ENCODE peak calls at places on chromosomes 5 and 9, in five cellular contexts. T is mucosa of descending colon, L is DND-41, Q is PC-3, K is tibial artery. C is an unnamed sample.

GRCh38 chr5:148014276-148014675 is 49.5 kb upstream of the SPINK5 start:
- DNase-seq in T (no peak), L (no peak), Q (peak; percentile 45), K (no peak), C (no peak)

GRCh38 chr5:59837071-59837470 is 56.5 kb downstream of the PDE4D start:
- DNase-seq in T (no peak), L (no peak), Q (no peak), K (no peak), C (no peak)

GRCh38 chr9:99221623-99222415 is at the start of the genes ALG2 and SEC61B:
- DNase-seq in T (peak; percentile 93), L (peak; percentile 91), Q (peak; percentile 79), K (peak; percentile 93), C (peak; percentile 96)

GRCh38 chr9:133496901-133497411 is 18.1 kb upstream of the SLC2A6 start:
- DNase-seq in T (no peak), L (no peak), Q (no peak), K (no peak), C (no peak)

GRCh38 chr9:122379340-122379739 is 8.5 kb downstream of the PTGS1 start:
- DNase-seq in T (no peak), L (no peak), Q (no peak), K (no peak), C (peak; percentile 43)

GRCh38 chr5:87076931-87077330 is 190.8 kb upstream of the RASA1 start:
- DNase-seq in T (no peak), L (no peak), Q (peak; percentile 87), K (no peak), C (no peak)

GRCh38 chr9:12859704-12860251 is 85.0 kb downstream of the LURAP1L start:
- DNase-seq in T (no peak), L (no peak), Q (peak; percentile 90), K (no peak), C (no peak)

GRCh38 chr5:177369913-177370487 is 12.3 kb downstream of the RGS14 start:
- DNase-seq in T (no peak), L (no peak), Q (no peak), K (no peak), C (no peak)

GRCh38 chr5:52810426-52810825 is 22.7 kb downstream of the ITGA1 start:
- DNase-seq in T (no peak), L (no peak), Q (no peak), K (no peak), C (no peak)

GRCh38 chr5:143436871-143437270 is 33.4 kb upstream of the NR3C1 start:
- DNase-seq in T (no peak), L (no peak), Q (peak; percentile 66), K (no peak), C (no peak)

GRCh38 chr5:113663879-113664278 is 150.4 kb downstream of the YTHDC2 start:
- DNase-seq in T (peak; percentile 55), L (peak; percentile 37), Q (peak; percentile 69), K (peak; percentile 39), C (peak; percentile 37)

GRCh38 chr5:124212949-124213348 is 533.5 kb downstream of the ZNF608 start:
- DNase-seq in T (no peak), L (no peak), Q (no peak), K (no peak), C (no peak)

GRCh38 chr9:4069457-4070162 is 230.3 kb downstream of the GLIS3 start:
- DNase-seq in T (no peak), L (no peak), Q (no peak), K (no peak), C (no peak)

DNA sequence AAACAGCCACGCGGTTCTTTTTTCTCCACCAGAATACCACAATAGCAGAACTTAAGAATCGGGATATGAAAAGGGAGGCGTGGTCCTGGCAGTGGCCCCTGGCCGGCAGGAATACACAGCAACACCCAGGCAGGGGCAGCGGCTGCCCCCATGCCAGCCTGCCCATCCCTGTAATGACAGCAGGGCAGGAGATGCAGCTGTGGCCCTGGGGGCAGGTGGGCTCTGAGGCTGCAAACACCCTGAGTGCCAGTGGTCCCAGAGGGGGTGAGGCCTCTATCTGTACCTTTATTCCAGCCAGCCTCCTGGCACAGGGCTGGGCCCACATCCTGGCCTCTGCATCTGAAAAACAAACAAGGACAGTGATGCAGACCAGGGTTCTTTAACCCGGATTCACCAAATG is 12.4 kb downstream of the DIPK1B start:
- DNase-seq in T (no peak), L (no peak), Q (no peak), K (no peak), C (no peak)
- H3K4me1 ChIP-seq in T (peaks cover 20% of the 10 kb centered on the region), L (peaks cover 33% of the 10 kb centered on the region), Q (peaks cover 25% of the 10 kb centered on the region), K (no peaks in the 10 kb centered on the region), C (peaks cover 32% of the 10 kb centered on the region)

DNA sequence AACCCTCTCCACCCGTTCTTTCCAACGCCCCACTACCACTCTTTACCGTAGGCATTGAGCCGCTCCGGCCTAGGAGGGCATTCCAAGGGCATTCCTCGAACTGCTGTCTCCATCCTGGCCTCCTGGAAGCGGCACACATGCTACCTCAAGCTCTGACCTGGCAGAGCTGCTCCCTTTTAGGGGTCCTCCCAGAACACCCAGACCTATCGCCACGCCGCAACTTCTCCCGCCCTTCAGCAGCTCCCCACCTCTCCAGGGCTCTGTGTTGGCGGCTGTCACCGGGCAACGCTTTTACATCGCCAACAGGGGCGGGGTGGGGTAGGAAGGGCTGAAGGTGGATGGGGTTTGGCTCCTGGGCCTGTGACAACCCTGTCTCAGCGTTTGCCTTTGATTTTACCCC is 4.6 kb upstream of the MYORG start:
- DNase-seq in T (peak; percentile 75), L (no peak), Q (no peak), K (no peak), C (peak; percentile 12)
- H3K4me3 ChIP-seq in T (no peak overlapping the region), L (no peak overlapping the region), Q (no peak overlapping the region), K (peak overlapping the region; percentile 55), C (peak overlapping the region; percentile 61)

GRCh38 chr5:6583049-6583880 is 49.6 kb downstream of the NSUN2 start:
- DNase-seq in T (peak; percentile 30), L (no peak), Q (no peak), K (no peak), C (no peak)
- TF ChIP-seq CTCF in T (no peak), L (no peak), Q (no peak), K (peak; percentile 44), C (no peak)

GRCh38 chr5:133996683-133997252 is 8.0 kb downstream of the VDAC1 start:
- DNase-seq in T (no peak), L (peak; percentile 31), Q (peak; percentile 26), K (no peak), C (peak; percentile 34)
- H3K4me1 ChIP-seq in T (peaks cover 29% of the 10 kb centered on the region), L (peaks cover 25% of the 10 kb centered on the region), Q (peaks cover 40% of the 10 kb centered on the region), K (peaks cover 5% of the 10 kb centered on the region), C (peaks cover 60% of the 10 kb centered on the region)

DNA sequence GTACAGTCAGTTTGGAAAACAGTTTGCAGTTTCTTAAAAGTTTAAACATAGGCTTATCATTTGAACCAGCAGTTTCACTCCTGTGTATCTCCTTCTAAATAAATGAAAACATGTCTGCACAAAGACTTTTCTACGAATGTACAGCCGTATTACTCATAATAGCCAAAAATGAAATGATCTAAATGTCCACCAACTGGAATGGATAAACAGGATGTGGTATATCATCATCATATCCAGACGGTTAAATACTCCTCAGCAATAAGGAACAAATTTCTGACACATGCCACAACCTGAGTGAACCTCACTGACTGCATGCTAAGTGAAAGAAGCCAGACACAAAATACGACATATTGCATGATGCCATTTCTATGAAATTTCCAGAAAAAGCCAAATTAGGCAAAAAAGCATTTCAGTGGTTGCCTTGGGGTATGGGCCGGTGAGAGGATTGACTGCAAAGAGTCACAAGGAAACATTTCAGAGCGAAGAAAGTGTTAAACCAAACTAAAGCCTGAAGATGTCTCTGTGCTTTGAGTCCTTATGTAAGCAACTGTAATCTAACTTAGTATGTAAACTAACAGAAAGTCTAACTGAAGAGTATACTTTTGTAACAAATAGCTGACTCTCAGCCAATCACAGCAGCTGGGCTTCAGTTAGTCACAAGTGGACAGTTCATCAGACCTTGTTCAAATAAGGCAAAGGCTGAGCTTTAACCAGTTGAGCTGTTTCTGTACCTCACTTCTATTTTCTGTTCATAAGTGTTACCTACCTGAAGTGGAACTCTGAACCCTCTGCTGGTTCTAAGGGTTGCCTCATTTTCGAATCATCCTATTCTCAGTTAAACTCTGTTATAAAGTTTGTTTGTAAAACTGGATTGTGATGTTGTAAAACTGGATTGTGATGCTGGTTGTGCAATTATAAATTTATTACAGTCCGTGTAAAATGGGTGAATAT is 65.2 kb downstream of the TRIO start:
- DNase-seq in T (no peak), L (no peak), Q (peak; percentile 66), K (no peak), C (peak; percentile 42)
- H3K4me3 ChIP-seq in T (no peak overlapping the region), L (no peak overlapping the region), Q (no peak overlapping the region), K (no peak overlapping the region), C (peak overlapping the region; percentile 34)

GRCh38 chr9:130292104-130292503 is 26.5 kb downstream of the HMCN2 start:
- DNase-seq in T (no peak), L (no peak), Q (no peak), K (peak; percentile 71), C (no peak)
- TF ChIP-seq CTCF in T (no peak), L (no peak), Q (no peak), K (no peak), C (no peak)

GRCh38 chr9:127829205-127829935 is 25.1 kb downstream of the ENG start:
- DNase-seq in T (no peak), L (no peak), Q (no peak), K (no peak), C (no peak)
- H3K4me1 ChIP-seq in T (no peaks in the 10 kb centered on the region), L (no peaks in the 10 kb centered on the region), Q (peaks cover 3% of the 10 kb centered on the region), K (no peaks in the 10 kb centered on the region), C (no peaks in the 10 kb centered on the region)